ENCODE peak calls at places on chromosomes 7 and 10, in five cellular contexts. X, Z, N, T and G are unnamed samples. For H3K9me3, the result is how much of the 10 kb centered on the place peaks cover.

GRCh38 chr10:100728928-100729876 is 16.2 kb upstream of the PAX2 start:
- DNase-seq in T (peak), N (peak), Z (no peak), X (peak), G (peak)

GRCh38 chr10:126705951-126706565 is 35.6 kb upstream of the C10orf90 start:
- DNase-seq in X (no peak), N (no peak), Z (no peak), T (no peak), G (no peak)

GRCh38 chr10:7351905-7352304 is 58.9 kb downstream of the SFMBT2 start:
- DNase-seq in Z (no peak), N (no peak), T (no peak), X (peak), G (no peak)

GRCh38 chr10:69816963-69817605 is 15.4 kb downstream of the COL13A1 start:
- DNase-seq in Z (no peak), N (no peak), X (no peak), T (no peak), G (no peak)

GRCh38 chr10:118511720-118512119 is 83.7 kb downstream of the PRLHR start:
- DNase-seq in T (no peak), X (no peak), Z (no peak), N (no peak), G (no peak)

GRCh38 chr10:128694532-128694931 is 568.3 kb upstream of the MKI67 start:
- DNase-seq in X (no peak), N (no peak), Z (no peak), T (no peak), G (no peak)

GRCh38 chr10:95276367-95277200 is 14.2 kb downstream of the PDLIM1 start:
- DNase-seq in Z (no peak), X (no peak), N (peak), T (peak), G (no peak)

GRCh38 chr7:137020351-137020750 is 151.9 kb downstream of the CHRM2 start:
- DNase-seq in N (no peak), T (no peak), Z (no peak), X (peak), G (no peak)

GRCh38 chr7:98613601-98614425 is 3.3 kb upstream of the NPTX2 start:
- DNase-seq in N (peak), X (peak), Z (peak), T (no peak), G (no peak)

GRCh38 chr10:93180402-93181040 is 106.8 kb downstream of the CYP26A1 start:
- DNase-seq in T (no peak), N (no peak), Z (no peak), X (peak), G (no peak)

GRCh38 chr7:151432658-151433521 is 7.1 kb downstream of the CRYGN start:
- DNase-seq in X (no peak), N (no peak), Z (no peak), T (peak), G (no peak)

GRCh38 chr10:56082169-56082568 is 278.9 kb downstream of the ZWINT start:
- DNase-seq in T (no peak), N (no peak), Z (no peak), X (no peak), G (no peak)

GRCh38 chr10:91190876-91191580 is 29.4 kb upstream of the PCGF5 start:
- DNase-seq in X (peak), T (no peak), N (peak), Z (no peak), G (no peak)

GRCh38 chr7:63030061-63030460 is 968.6 kb upstream of the ZNF722 start:
- DNase-seq in Z (no peak), N (no peak), T (no peak), X (no peak), G (peak)

GRCh38 chr10:80078448-80079311 is at the start of gene TMEM254:
- DNase-seq in N (peak), Z (peak), T (peak), X (peak), G (peak)

GRCh38 chr10:115777646-115778045 is 495.4 kb downstream of the GFRA1 start:
- DNase-seq in Z (no peak), T (no peak), N (no peak), X (no peak), G (no peak)

DNA sequence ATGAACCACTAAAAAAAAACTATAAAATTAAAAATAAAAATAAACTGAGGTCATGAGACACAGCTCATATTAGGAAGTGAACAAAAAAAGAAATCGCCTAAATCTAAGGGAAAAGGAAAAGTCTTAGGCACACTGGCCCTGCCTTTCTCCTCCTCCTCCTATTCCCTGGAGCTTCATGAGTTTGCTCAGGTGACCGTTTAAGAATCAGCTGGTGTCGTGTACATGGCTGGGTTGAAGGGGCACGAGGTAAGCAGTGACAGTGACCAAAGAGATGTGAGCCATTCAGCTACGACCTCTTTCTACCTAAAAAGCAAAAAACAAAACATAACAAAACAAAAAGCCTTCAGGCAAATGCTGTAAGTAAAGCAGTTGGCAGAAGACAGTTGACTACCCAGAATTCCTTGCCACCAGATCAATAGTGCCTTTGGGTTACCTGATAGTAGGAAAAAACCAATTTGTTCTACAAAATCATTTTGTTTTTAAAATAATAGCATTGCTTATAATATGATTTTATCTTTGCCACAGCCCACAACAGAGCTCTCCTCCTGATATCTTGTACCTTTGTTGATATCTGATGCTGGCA is 135.4 kb downstream of the DOCK4 start:
- DNase-seq in N (no peak), Z (no peak), T (no peak), X (no peak), G (no peak)
- H4K8ac ChIP-seq in N (no peak), Z (no peak), T (no peak), X (no peak), G (no peak)

DNA sequence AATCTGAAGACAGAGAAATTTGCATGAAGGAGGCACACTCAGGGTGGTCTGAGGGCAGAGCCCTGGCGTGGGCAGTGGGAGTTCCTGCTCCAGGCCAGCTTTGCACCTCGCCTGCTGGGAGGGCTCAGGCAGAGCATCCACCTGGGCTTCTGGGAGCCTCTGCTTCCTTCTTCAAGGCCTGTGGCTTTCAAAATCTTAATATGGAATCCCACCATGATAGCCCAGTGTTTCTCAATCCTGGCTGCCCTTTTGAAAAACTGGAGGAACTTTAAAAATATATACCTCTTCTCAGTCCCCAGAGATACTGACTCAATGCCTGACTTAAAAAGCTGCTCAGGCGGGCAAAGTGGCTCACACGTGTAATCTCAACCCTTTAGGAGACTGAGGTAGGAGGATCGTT is 36.7 kb upstream of the PSAP start:
- DNase-seq in X (no peak), T (no peak), Z (no peak), N (no peak), G (no peak)
- H3K9me3 ChIP-seq in X (under half), T (under half), Z (under half), N (under half), G (under half)

GRCh38 chr10:26437637-26438461 is at the start of gene APBB1IP:
- DNase-seq in N (no peak), T (peak), X (no peak), Z (no peak), G (peak)
- H4K8ac ChIP-seq in N (no peak), T (peak), X (no peak), Z (no peak), G (no peak)

DNA sequence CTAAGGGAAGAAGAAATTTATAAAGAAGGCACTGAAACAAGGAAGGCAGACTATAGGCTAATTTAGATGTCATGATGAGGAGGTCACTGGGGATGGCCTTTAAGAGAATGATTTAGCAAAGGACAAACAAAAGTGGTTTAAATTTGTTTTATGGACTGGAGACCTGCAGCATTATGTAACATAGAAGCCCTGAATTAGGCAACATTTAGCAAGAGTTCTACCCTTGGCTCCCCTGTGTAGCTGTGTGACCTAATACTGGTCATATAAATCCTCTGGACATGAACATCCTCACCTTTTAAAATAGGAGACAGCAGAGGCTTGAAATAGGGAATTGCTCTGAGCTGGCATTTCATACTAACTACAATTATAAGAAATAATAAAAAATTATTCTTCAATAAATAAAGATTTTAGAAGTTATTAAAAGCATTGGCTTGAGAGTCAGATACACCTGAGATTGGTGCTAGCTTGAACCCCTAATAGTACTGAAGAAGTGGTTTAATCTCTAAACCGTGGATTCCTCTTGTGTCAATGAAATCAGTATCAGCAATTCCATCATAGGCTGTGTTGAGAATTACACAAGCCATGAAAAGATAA is 48.9 kb downstream of the RNLS start:
- DNase-seq in X (no peak), N (no peak), Z (no peak), T (no peak), G (no peak)
- H3K9me3 ChIP-seq in X (under half), N (under half), Z (under half), T (under half), G (under half)

GRCh38 chr10:122503886-122504285 is 42.5 kb downstream of the HTRA1 start:
- DNase-seq in Z (no peak), N (no peak), X (no peak), T (no peak), G (no peak)
- H4K8ac ChIP-seq in Z (no peak), N (no peak), X (no peak), T (no peak), G (no peak)